ENCODE peak calls at places on chromosomes 1 and 21, in seven cellular contexts. R is AG08395, C is transverse colon, L is psoas muscle, F is M059J, H is left lung, I is choroid plexus epithelial cell. X is an unnamed sample.
A peak's percentile ranks its signal among the peaks of the same experiment; 100 is the strongest.

GRCh38 chr1:1318131-1318652 is 6.3 kb downstream of the INTS11 start:
- DNase-seq in I (peak; percentile 97), H (no peak), C (peak; percentile 80), R (peak; percentile 75), L (peak; percentile 88), F (peak; percentile 98), X (peak; percentile 76)

GRCh38 chr1:227082999-227083746 is 143.1 kb downstream of the COQ8A start:
- DNase-seq in H (no peak), L (no peak), R (no peak), C (no peak), I (no peak), F (no peak), X (no peak)

GRCh38 chr1:154957258-154957657 is 1.4 kb upstream of the PBXIP1 start:
- DNase-seq in R (no peak), I (no peak), C (no peak), L (peak; percentile 9), F (no peak), H (no peak), X (no peak)

GRCh38 chr21:28089599-28090421 is 902.9 kb downstream of the LTN1 start:
- DNase-seq in I (no peak), F (peak; percentile 50), C (no peak), H (peak; percentile 43), R (no peak), L (no peak), X (no peak)

GRCh38 chr1:203823306-203823705 is 27.9 kb downstream of the ZBED6 start:
- DNase-seq in I (no peak), C (no peak), F (no peak), H (no peak), L (no peak), R (no peak), X (no peak)

GRCh38 chr1:104072915-104073371 is 323.2 kb downstream of the AMY1C start:
- DNase-seq in I (no peak), F (no peak), R (no peak), C (no peak), L (no peak), H (peak; percentile 63), X (no peak)

GRCh38 chr1:98393719-98394118 is 267.8 kb upstream of the SNX7 start:
- DNase-seq in I (no peak), F (no peak), C (no peak), H (no peak), R (no peak), L (no peak), X (no peak)

GRCh38 chr1:59138402-59138801 is 158.5 kb upstream of the FGGY start:
- DNase-seq in I (peak; percentile 40), C (no peak), L (no peak), F (no peak), R (no peak), H (no peak), X (no peak)

GRCh38 chr1:14997646-14998276 is 155.8 kb upstream of the TMEM51 start:
- DNase-seq in L (no peak), F (peak; percentile 61), H (peak; percentile 37), C (no peak), R (peak; percentile 29), I (no peak), X (no peak)

GRCh38 chr1:94666797-94667196 is 125.2 kb upstream of the F3 start:
- DNase-seq in F (no peak), C (no peak), I (no peak), L (no peak), H (no peak), R (no peak), X (no peak)

GRCh38 chr1:10474613-10475507 is at the start of gene PEX14:
- DNase-seq in F (peak; percentile 90), H (peak; percentile 94), C (peak; percentile 91), R (peak; percentile 93), I (peak; percentile 85), L (peak; percentile 88), X (peak; percentile 94)

GRCh38 chr21:28160378-28160777 is 832.3 kb downstream of the LTN1 start:
- DNase-seq in C (no peak), F (no peak), L (peak; percentile 19), I (peak; percentile 13), H (no peak), R (no peak), X (peak; percentile 6)

GRCh38 chr1:37622131-37622530 is 12.6 kb downstream of the RSPO1 start:
- DNase-seq in R (no peak), I (no peak), C (no peak), L (no peak), H (no peak), F (no peak), X (no peak)